ENCODE peak calls at places on chromosomes 3 and 15, in nine cellular contexts. One of them, this sample, is unnamed.

GRCh38 chr15:34886134-34886533 is 83.4 kb downstream of the AQR start:
- DNase-seq in AG04450: no peak
- DNase-seq in esophagus squamous epithelium: no peak
- DNase-seq in heart right ventricle: no peak
- DNase-seq in tibial artery: no peak
- DNase-seq in epithelial cell of prostate: no peak
- DNase-seq in GM12878: no peak
- DNase-seq in A549: no peak
- DNase-seq in hepatocyte: no peak
- DNase-seq in this sample: no peak

GRCh38 chr3:113151475-113152031 is 59.8 kb upstream of the BOC start:
- DNase-seq in esophagus squamous epithelium: no peak
- DNase-seq in epithelial cell of prostate: no peak
- DNase-seq in heart right ventricle: peak
- DNase-seq in GM12878: no peak
- DNase-seq in tibial artery: no peak
- DNase-seq in AG04450: no peak
- DNase-seq in hepatocyte: peak
- DNase-seq in A549: no peak
- DNase-seq in this sample: no peak

GRCh38 chr3:196997311-196997710 is 28.7 kb upstream of the PIGZ start:
- DNase-seq in GM12878: no peak
- DNase-seq in tibial artery: peak
- DNase-seq in hepatocyte: no peak
- DNase-seq in AG04450: no peak
- DNase-seq in epithelial cell of prostate: no peak
- DNase-seq in heart right ventricle: no peak
- DNase-seq in A549: no peak
- DNase-seq in esophagus squamous epithelium: no peak
- DNase-seq in this sample: no peak

GRCh38 chr15:80308002-80308401 is 56.0 kb upstream of the CTXND1 start:
- DNase-seq in GM12878: no peak
- DNase-seq in esophagus squamous epithelium: no peak
- DNase-seq in hepatocyte: no peak
- DNase-seq in tibial artery: no peak
- DNase-seq in epithelial cell of prostate: no peak
- DNase-seq in heart right ventricle: no peak
- DNase-seq in A549: no peak
- DNase-seq in AG04450: no peak
- DNase-seq in this sample: no peak

GRCh38 chr3:124886168-124887051 is 755 bp downstream of the ITGB5 start:
- DNase-seq in heart right ventricle: peak
- DNase-seq in tibial artery: peak
- DNase-seq in A549: peak
- DNase-seq in AG04450: no peak
- DNase-seq in epithelial cell of prostate: no peak
- DNase-seq in esophagus squamous epithelium: no peak
- DNase-seq in hepatocyte: peak
- DNase-seq in GM12878: no peak
- DNase-seq in this sample: peak

GRCh38 chr3:170321326-170322034 is 36.0 kb upstream of the SKIL start:
- DNase-seq in GM12878: no peak
- DNase-seq in epithelial cell of prostate: no peak
- DNase-seq in A549: no peak
- DNase-seq in AG04450: no peak
- DNase-seq in hepatocyte: no peak
- DNase-seq in tibial artery: no peak
- DNase-seq in esophagus squamous epithelium: no peak
- DNase-seq in heart right ventricle: no peak
- DNase-seq in this sample: no peak

GRCh38 chr15:20341901-20342605 is 199.5 kb downstream of the GOLGA6L6 start:
- DNase-seq in epithelial cell of prostate: no peak
- DNase-seq in heart right ventricle: peak
- DNase-seq in GM12878: no peak
- DNase-seq in A549: no peak
- DNase-seq in AG04450: no peak
- DNase-seq in hepatocyte: peak
- DNase-seq in tibial artery: peak
- DNase-seq in esophagus squamous epithelium: no peak
- DNase-seq in this sample: no peak

GRCh38 chr3:52280046-52280445 is 1.6 kb upstream of the WDR82 start:
- DNase-seq in tibial artery: no peak
- DNase-seq in GM12878: no peak
- DNase-seq in epithelial cell of prostate: no peak
- DNase-seq in AG04450: no peak
- DNase-seq in A549: no peak
- DNase-seq in hepatocyte: peak
- DNase-seq in heart right ventricle: no peak
- DNase-seq in esophagus squamous epithelium: no peak
- DNase-seq in this sample: no peak

GRCh38 chr15:58369956-58370355 is 61.8 kb upstream of the LIPC start:
- DNase-seq in epithelial cell of prostate: no peak
- DNase-seq in A549: no peak
- DNase-seq in tibial artery: no peak
- DNase-seq in AG04450: no peak
- DNase-seq in heart right ventricle: no peak
- DNase-seq in hepatocyte: no peak
- DNase-seq in esophagus squamous epithelium: no peak
- DNase-seq in GM12878: no peak
- DNase-seq in this sample: no peak

GRCh38 chr15:91803260-91803659 is 50.2 kb upstream of the SLCO3A1 start:
- DNase-seq in tibial artery: no peak
- DNase-seq in hepatocyte: no peak
- DNase-seq in A549: no peak
- DNase-seq in AG04450: no peak
- DNase-seq in heart right ventricle: no peak
- DNase-seq in epithelial cell of prostate: no peak
- DNase-seq in esophagus squamous epithelium: no peak
- DNase-seq in GM12878: no peak
- DNase-seq in this sample: no peak

GRCh38 chr15:40891810-40892448 is 2.3 kb upstream of the VPS18 start:
- DNase-seq in esophagus squamous epithelium: no peak
- DNase-seq in A549: no peak
- DNase-seq in tibial artery: no peak
- DNase-seq in AG04450: no peak
- DNase-seq in hepatocyte: peak
- DNase-seq in epithelial cell of prostate: no peak
- DNase-seq in heart right ventricle: no peak
- DNase-seq in GM12878: no peak
- DNase-seq in this sample: peak

GRCh38 chr15:40893733-40894688 is at the start of gene VPS18:
- DNase-seq in GM12878: peak
- DNase-seq in heart right ventricle: peak
- DNase-seq in tibial artery: peak
- DNase-seq in epithelial cell of prostate: peak
- DNase-seq in A549: peak
- DNase-seq in esophagus squamous epithelium: peak
- DNase-seq in AG04450: peak
- DNase-seq in hepatocyte: peak
- DNase-seq in this sample: peak

GRCh38 chr15:40893019-40893723 is 1.1 kb upstream of the VPS18 start:
- DNase-seq in tibial artery: no peak
- DNase-seq in heart right ventricle: no peak
- DNase-seq in esophagus squamous epithelium: no peak
- DNase-seq in A549: no peak
- DNase-seq in epithelial cell of prostate: no peak
- DNase-seq in AG04450: no peak
- DNase-seq in GM12878: no peak
- DNase-seq in hepatocyte: no peak
- DNase-seq in this sample: no peak

GRCh38 chr15:40892449-40893012 is 1.7 kb upstream of the VPS18 start:
- DNase-seq in GM12878: no peak
- DNase-seq in epithelial cell of prostate: no peak
- DNase-seq in A549: no peak
- DNase-seq in heart right ventricle: no peak
- DNase-seq in AG04450: no peak
- DNase-seq in hepatocyte: no peak
- DNase-seq in esophagus squamous epithelium: no peak
- DNase-seq in tibial artery: no peak
- DNase-seq in this sample: peak

DNA sequence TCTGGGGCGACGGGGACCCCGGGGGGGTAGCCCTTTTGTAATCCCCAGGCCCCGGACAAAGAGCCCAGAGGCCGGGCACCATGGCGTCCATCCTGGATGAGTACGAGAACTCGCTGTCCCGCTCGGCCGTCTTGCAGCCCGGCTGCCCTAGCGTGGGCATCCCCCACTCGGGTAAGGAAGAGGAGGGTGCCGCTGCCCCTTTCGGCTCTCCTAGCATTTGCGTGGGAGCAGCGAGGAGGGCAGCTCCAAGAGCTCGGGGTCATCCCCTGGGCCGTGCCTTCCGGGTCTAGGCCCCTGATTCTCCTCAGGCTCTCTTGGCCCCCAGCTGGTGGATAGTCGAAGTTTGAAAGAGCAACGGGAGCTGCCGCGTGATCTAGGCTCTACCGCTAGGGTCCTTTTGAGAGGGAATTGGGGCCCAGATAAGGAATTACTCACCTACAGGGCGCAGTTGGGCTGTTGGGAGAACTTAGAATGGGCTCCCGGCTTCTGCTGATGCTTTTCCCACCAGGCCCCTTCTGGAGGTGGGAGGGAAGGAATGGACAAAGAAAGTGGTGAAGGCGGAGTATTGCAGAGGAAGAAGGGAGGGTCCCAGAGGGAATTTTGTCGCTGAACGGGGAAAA is 549 bp downstream of the VPS18 start:
- DNase-seq in A549: peak
- DNase-seq in epithelial cell of prostate: no peak
- DNase-seq in esophagus squamous epithelium: no peak
- DNase-seq in heart right ventricle: no peak
- DNase-seq in GM12878: no peak
- DNase-seq in AG04450: peak
- DNase-seq in hepatocyte: peak
- DNase-seq in tibial artery: no peak
- DNase-seq in this sample: peak
- H3K27ac ChIP-seq in A549: peak
- H3K27ac ChIP-seq in epithelial cell of prostate: peak
- H3K27ac ChIP-seq in esophagus squamous epithelium: peak
- H3K27ac ChIP-seq in heart right ventricle: peak
- H3K27ac ChIP-seq in GM12878: peak
- H3K27ac ChIP-seq in AG04450: peak
- H3K27ac ChIP-seq in hepatocyte: peak
- H3K27ac ChIP-seq in tibial artery: peak
- H3K27ac ChIP-seq in this sample: peak

DNA sequence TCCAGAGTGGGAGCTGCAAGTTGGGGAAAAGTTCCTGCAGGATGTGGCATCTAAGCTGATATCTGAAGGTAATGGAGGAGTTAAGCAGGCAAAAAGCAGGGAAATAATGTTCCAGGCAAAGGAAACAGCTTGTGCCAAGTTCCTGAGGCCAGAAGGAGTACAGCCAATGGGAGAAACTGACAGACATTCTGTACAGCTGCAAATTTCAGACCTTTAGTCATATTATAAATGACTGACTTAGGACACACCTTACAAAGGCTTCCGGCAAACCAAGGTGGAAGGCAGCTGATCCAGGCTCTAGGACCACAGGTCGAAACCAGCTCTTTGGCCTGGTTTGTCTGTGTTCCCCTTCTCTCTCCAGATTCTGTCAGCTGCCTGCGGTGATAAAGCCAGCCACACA is 9.3 kb downstream of the WWTR1 start:
- DNase-seq in epithelial cell of prostate: no peak
- DNase-seq in A549: no peak
- DNase-seq in hepatocyte: no peak
- DNase-seq in AG04450: no peak
- DNase-seq in tibial artery: no peak
- DNase-seq in heart right ventricle: peak
- DNase-seq in esophagus squamous epithelium: no peak
- DNase-seq in GM12878: no peak
- DNase-seq in this sample: peak
- H3K27ac ChIP-seq in epithelial cell of prostate: peak
- H3K27ac ChIP-seq in A549: no peak
- H3K27ac ChIP-seq in hepatocyte: no peak
- H3K27ac ChIP-seq in AG04450: no peak
- H3K27ac ChIP-seq in tibial artery: peak
- H3K27ac ChIP-seq in heart right ventricle: peak
- H3K27ac ChIP-seq in esophagus squamous epithelium: peak
- H3K27ac ChIP-seq in GM12878: no peak
- H3K27ac ChIP-seq in this sample: no peak

GRCh38 chr15:85625431-85625830 is 169.3 kb downstream of the KLHL25 start:
- DNase-seq in hepatocyte: no peak
- DNase-seq in epithelial cell of prostate: no peak
- DNase-seq in tibial artery: no peak
- DNase-seq in A549: no peak
- DNase-seq in AG04450: no peak
- DNase-seq in GM12878: no peak
- DNase-seq in esophagus squamous epithelium: no peak
- DNase-seq in heart right ventricle: no peak
- DNase-seq in this sample: no peak
- H3K27ac ChIP-seq in hepatocyte: peak
- H3K27ac ChIP-seq in epithelial cell of prostate: no peak
- H3K27ac ChIP-seq in tibial artery: peak
- H3K27ac ChIP-seq in A549: no peak
- H3K27ac ChIP-seq in AG04450: peak
- H3K27ac ChIP-seq in GM12878: peak
- H3K27ac ChIP-seq in esophagus squamous epithelium: peak
- H3K27ac ChIP-seq in heart right ventricle: peak
- H3K27ac ChIP-seq in this sample: peak

GRCh38 chr3:78873641-78874040 is 894.2 kb downstream of the ROBO1 start:
- DNase-seq in esophagus squamous epithelium: no peak
- DNase-seq in epithelial cell of prostate: no peak
- DNase-seq in A549: no peak
- DNase-seq in AG04450: no peak
- DNase-seq in GM12878: no peak
- DNase-seq in tibial artery: no peak
- DNase-seq in hepatocyte: no peak
- DNase-seq in heart right ventricle: no peak
- DNase-seq in this sample: no peak

GRCh38 chr3:78871048-78871447 is 896.8 kb downstream of the ROBO1 start:
- DNase-seq in hepatocyte: no peak
- DNase-seq in GM12878: peak
- DNase-seq in A549: no peak
- DNase-seq in tibial artery: no peak
- DNase-seq in AG04450: no peak
- DNase-seq in esophagus squamous epithelium: no peak
- DNase-seq in epithelial cell of prostate: no peak
- DNase-seq in heart right ventricle: no peak
- DNase-seq in this sample: no peak

GRCh38 chr3:78870484-78870883 is 897.3 kb downstream of the ROBO1 start:
- DNase-seq in GM12878: no peak
- DNase-seq in heart right ventricle: no peak
- DNase-seq in A549: no peak
- DNase-seq in hepatocyte: no peak
- DNase-seq in AG04450: no peak
- DNase-seq in tibial artery: no peak
- DNase-seq in esophagus squamous epithelium: no peak
- DNase-seq in epithelial cell of prostate: no peak
- DNase-seq in this sample: no peak

GRCh38 chr3:78875431-78875830 is 892.4 kb downstream of the ROBO1 start:
- DNase-seq in esophagus squamous epithelium: no peak
- DNase-seq in hepatocyte: no peak
- DNase-seq in GM12878: no peak
- DNase-seq in tibial artery: no peak
- DNase-seq in A549: no peak
- DNase-seq in heart right ventricle: no peak
- DNase-seq in epithelial cell of prostate: no peak
- DNase-seq in AG04450: no peak
- DNase-seq in this sample: no peak

DNA sequence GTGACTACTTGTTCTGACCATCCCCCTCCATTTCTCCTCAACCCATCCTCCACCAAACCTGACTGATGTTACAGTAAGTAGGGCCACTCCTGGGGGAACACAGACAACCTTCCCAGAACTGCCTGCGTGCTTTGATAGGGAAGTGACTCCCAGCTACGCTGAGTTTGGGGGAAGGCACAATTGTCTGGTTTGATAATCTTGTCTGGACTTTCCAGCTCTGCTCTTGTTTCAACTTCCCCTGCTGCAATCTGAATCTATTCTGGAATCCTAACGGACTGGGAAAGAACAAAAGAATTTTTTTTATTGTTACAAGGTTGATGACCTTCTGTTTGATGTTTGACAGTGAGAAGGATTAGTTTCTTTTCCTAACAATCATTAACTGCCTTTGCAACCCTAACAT is 895.6 kb downstream of the ROBO1 start:
- DNase-seq in tibial artery: no peak
- DNase-seq in esophagus squamous epithelium: no peak
- DNase-seq in heart right ventricle: peak
- DNase-seq in A549: no peak
- DNase-seq in epithelial cell of prostate: no peak
- DNase-seq in hepatocyte: peak
- DNase-seq in AG04450: no peak
- DNase-seq in GM12878: no peak
- DNase-seq in this sample: no peak
- H3K27ac ChIP-seq in tibial artery: no peak
- H3K27ac ChIP-seq in esophagus squamous epithelium: no peak
- H3K27ac ChIP-seq in heart right ventricle: no peak
- H3K27ac ChIP-seq in A549: peak
- H3K27ac ChIP-seq in epithelial cell of prostate: no peak
- H3K27ac ChIP-seq in hepatocyte: no peak
- H3K27ac ChIP-seq in AG04450: no peak
- H3K27ac ChIP-seq in GM12878: peak
- H3K27ac ChIP-seq in this sample: no peak

This sample was measured in small intestine.